ENCODE peak calls at places on chromosomes 16 and 17, in five cellular contexts. B, K, X, D and V are unnamed samples.

GRCh38 chr16:50593410-50594139 is 45.4 kb downstream of the NKD1 start:
- DNase-seq in B (peak; percentile 10), K (no peak), X (peak; percentile 68), D (no peak), V (no peak)

GRCh38 chr16:77877712-77878111 is 89.3 kb downstream of the VAT1L start:
- DNase-seq in B (no peak), K (no peak), X (no peak), D (no peak), V (peak; percentile 73)

GRCh38 chr17:4407851-4408250 is 25.9 kb upstream of the SPNS3 start:
- DNase-seq in B (no peak), K (no peak), X (no peak), D (no peak), V (no peak)

GRCh38 chr17:27531469-27531948 is 75.3 kb downstream of the KSR1 start:
- DNase-seq in B (no peak), K (no peak), X (no peak), D (peak; percentile 35), V (no peak)

GRCh38 chr16:11007714-11008240 is 63.4 kb downstream of the CLEC16A start:
- DNase-seq in B (no peak), K (no peak), X (no peak), D (no peak), V (no peak)

GRCh38 chr16:86772671-86773338 is 194.5 kb downstream of the FOXL1 start:
- DNase-seq in B (no peak), K (no peak), X (no peak), D (no peak), V (peak; percentile 16)

GRCh38 chr16:14364386-14365199 is 265.5 kb downstream of the PARN start:
- DNase-seq in B (no peak), K (peak; percentile 57), X (no peak), D (no peak), V (peak; percentile 49)

GRCh38 chr17:9974460-9975381 is 69.7 kb upstream of the RCVRN start:
- DNase-seq in B (no peak), K (no peak), X (no peak), D (no peak), V (no peak)

GRCh38 chr17:83036193-83036592 is 43.2 kb upstream of the METRNL start:
- DNase-seq in B (no peak), K (no peak), X (no peak), D (no peak), V (no peak)

GRCh38 chr16:12341423-12341822 is 364.9 kb downstream of the SNX29 start:
- DNase-seq in B (no peak), K (no peak), X (no peak), D (no peak), V (peak; percentile 81)

GRCh38 chr17:79607941-79608728 is 2.7 kb downstream of the RBFOX3 start:
- DNase-seq in B (peak; percentile 50), K (no peak), X (peak; percentile 87), D (no peak), V (peak; percentile 11)

GRCh38 chr17:60314423-60314822 is 77.5 kb downstream of the USP32 start:
- DNase-seq in B (no peak), K (no peak), X (no peak), D (no peak), V (no peak)

GRCh38 chr16:1787322-1788094 is 4.7 kb downstream of the NUBP2 start:
- DNase-seq in B (no peak), K (peak; percentile 42), X (no peak), D (no peak), V (no peak)

GRCh38 chr16:71230122-71230845 is at the start of gene HYDIN:
- DNase-seq in B (peak; percentile 90), K (peak; percentile 75), X (peak; percentile 91), D (peak; percentile 30), V (peak; percentile 38)

GRCh38 chr17:78327880-78328279 is 32.0 kb downstream of the SOCS3 start:
- DNase-seq in B (no peak), K (no peak), X (no peak), D (no peak), V (no peak)

GRCh38 chr16:69031877-69032301 is 73.6 kb upstream of the HAS3 start:
- DNase-seq in B (no peak), K (no peak), X (no peak), D (no peak), V (no peak)

GRCh38 chr17:36591434-36592315 is at the start of gene DHRS11:
- DNase-seq in B (peak; percentile 77), K (peak; percentile 89), X (peak; percentile 85), D (peak; percentile 60), V (peak; percentile 64)

GRCh38 chr17:35988164-35988563 is 1.6 kb upstream of the CCL14 start:
- DNase-seq in B (no peak), K (no peak), X (no peak), D (no peak), V (no peak)

GRCh38 chr17:38742431-38743308 is 5.5 kb downstream of the PCGF2 start:
- DNase-seq in B (no peak), K (no peak), X (no peak), D (peak; percentile 65), V (peak; percentile 95)

GRCh38 chr16:50166511-50167500 is 13.7 kb downstream of the TENT4B start:
- DNase-seq in B (no peak), K (no peak), X (no peak), D (no peak), V (no peak)

GRCh38 chr17:80008383-80008840 is 27.3 kb downstream of the TBC1D16 start:
- DNase-seq in B (peak; percentile 67), K (peak; percentile 90), X (peak; percentile 87), D (peak; percentile 93), V (peak; percentile 65)